ENCODE peak calls at places on chromosome 13, in seven cellular contexts. G, I, T, F, M, L and X are unnamed samples.

GRCh38 chr13:20412761-20413355 is 112.8 kb downstream of the CRYL1 start:
- DNase-seq in I (no peak), L (peak), F (no peak), T (no peak), M (no peak), G (no peak), X (no peak)

GRCh38 chr13:25699056-25699455 is 327.3 kb downstream of the ATP8A2 start:
- DNase-seq in F (no peak), T (no peak), L (no peak), M (no peak), I (no peak), G (no peak), X (no peak)

GRCh38 chr13:77719128-77719527 is 21.6 kb downstream of the SLAIN1 start:
- DNase-seq in G (no peak), M (no peak), T (no peak), F (no peak), I (no peak), L (no peak), X (no peak)

GRCh38 chr13:112170823-112171569 is 104.0 kb downstream of the SOX1 start:
- DNase-seq in I (no peak), G (no peak), T (no peak), M (peak), L (no peak), F (no peak), X (no peak)

GRCh38 chr13:21735621-21736401 is 64.9 kb downstream of the FGF9 start:
- DNase-seq in L (no peak), F (no peak), M (no peak), I (no peak), T (peak), G (no peak), X (peak)

GRCh38 chr13:40613192-40613818 is 53.1 kb downstream of the FOXO1 start:
- DNase-seq in L (no peak), I (peak), T (peak), F (peak), M (no peak), G (no peak), X (no peak)

GRCh38 chr13:59513686-59514085 is 650.0 kb downstream of the DIAPH3 start:
- DNase-seq in M (no peak), T (no peak), L (no peak), G (no peak), F (no peak), I (no peak), X (no peak)

GRCh38 chr13:40794414-40795368 is 5.3 kb downstream of the SLC25A15 start:
- DNase-seq in G (no peak), I (no peak), F (no peak), L (no peak), T (peak), M (no peak), X (no peak)

GRCh38 chr13:44306401-44307192 is 67.0 kb upstream of the SERP2 start:
- DNase-seq in I (no peak), G (no peak), F (peak), L (peak), M (peak), T (no peak), X (peak)

GRCh38 chr13:57527114-57527770 is 104.3 kb upstream of the PCDH17 start:
- DNase-seq in M (no peak), I (no peak), G (no peak), F (no peak), T (no peak), L (no peak), X (no peak)

GRCh38 chr13:88014527-88014926 is 343.4 kb downstream of the SLITRK5 start:
- DNase-seq in L (no peak), I (no peak), T (no peak), M (no peak), F (no peak), G (no peak), X (no peak)
- H3K27ac ChIP-seq in L (no peak), I (no peak), T (no peak), M (no peak), F (no peak), G (no peak), X (no peak)

DNA sequence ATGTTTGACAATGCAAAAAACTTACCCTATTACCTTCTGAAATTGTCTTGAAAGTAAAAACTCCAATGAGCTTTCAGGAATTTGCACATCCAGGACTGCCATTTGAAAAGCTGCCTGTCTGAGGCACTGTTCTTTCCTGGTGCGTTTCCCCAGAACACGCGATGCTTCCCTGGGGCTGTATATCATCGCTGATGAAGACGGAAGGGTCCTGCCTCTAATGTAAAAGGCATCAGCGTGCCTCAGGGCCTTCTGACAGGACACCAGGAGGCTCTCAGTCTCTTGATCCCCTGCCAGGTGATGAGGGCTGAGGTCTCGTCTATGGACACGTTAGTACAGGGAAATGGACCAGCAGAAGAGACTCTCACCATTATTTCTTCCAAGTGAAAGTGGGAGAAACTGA is 296.8 kb downstream of the EFNB2 start:
- DNase-seq in M (no peak), I (no peak), G (no peak), F (no peak), L (no peak), T (no peak), X (no peak)
- TF ChIP-seq CTCF in M (no peak), I (no peak), G (no peak), F (no peak), L (no peak), T (no peak), X (no peak)

DNA sequence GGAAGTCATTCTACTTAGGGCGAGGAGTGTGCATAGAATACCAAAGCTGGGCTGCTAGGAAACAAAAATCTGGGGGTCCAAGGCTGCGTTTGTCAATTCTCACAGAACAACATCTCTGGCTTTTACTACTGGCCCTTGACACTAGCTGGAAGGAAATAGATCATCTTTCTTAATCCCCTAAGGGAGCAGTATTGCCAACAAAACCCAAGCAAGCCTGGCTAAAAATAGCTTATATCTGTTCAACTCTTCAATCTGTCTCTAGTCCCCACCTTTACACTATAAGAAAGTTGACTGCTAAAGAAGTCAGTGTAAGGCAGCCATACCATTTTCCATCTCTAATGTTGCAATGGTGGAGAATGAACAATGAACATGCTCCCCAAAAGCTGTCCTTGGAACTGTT is 107.8 kb upstream of the SPRY2 start:
- DNase-seq in G (no peak), I (no peak), M (no peak), F (no peak), T (no peak), L (no peak), X (no peak)
- H3K4me3 ChIP-seq in G (no peak), I (no peak), M (no peak), F (no peak), T (no peak), L (no peak), X (no peak)

GRCh38 chr13:109568273-109568900 is 218.0 kb downstream of the IRS2 start:
- DNase-seq in F (peak), I (no peak), M (no peak), L (no peak), G (peak), T (no peak), X (no peak)

GRCh38 chr13:109572389-109572788 is 214.0 kb downstream of the IRS2 start:
- DNase-seq in G (no peak), T (no peak), L (no peak), M (no peak), I (no peak), F (no peak), X (no peak)

GRCh38 chr13:109565877-109566276 is 220.5 kb downstream of the IRS2 start:
- DNase-seq in I (no peak), T (no peak), G (no peak), L (no peak), M (no peak), F (no peak), X (no peak)

GRCh38 chr13:109567315-109567714 is 219.1 kb downstream of the IRS2 start:
- DNase-seq in F (no peak), M (no peak), G (no peak), L (no peak), I (no peak), T (no peak), X (no peak)

GRCh38 chr13:109569938-109570711 is 216.3 kb downstream of the IRS2 start:
- DNase-seq in T (no peak), M (no peak), G (no peak), L (no peak), F (no peak), I (no peak), X (no peak)
- H3K27ac ChIP-seq in T (no peak), M (no peak), G (no peak), L (no peak), F (no peak), I (no peak), X (no peak)

DNA sequence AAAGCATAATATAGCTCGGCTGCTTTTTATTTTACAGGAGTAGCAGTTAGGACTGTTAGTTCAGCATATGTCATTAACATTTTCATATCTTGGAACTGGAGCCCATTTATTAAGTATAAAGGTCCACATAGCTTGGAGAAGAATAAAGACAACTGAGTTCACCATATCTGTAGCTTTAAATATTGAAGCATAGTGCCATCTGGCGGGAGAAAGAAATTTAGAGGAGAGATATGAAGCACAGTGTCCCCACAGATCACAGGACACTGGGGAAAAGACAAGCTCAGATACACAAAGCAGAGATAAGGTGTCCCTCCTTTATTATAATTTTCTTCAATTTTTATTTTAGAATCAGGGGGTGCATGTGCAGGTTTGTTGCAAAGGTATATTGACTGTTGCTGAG is 104.7 kb upstream of the FREM2 start:
- DNase-seq in G (peak), T (peak), F (no peak), M (no peak), L (peak), I (no peak), X (no peak)
- TF ChIP-seq CTCF in G (peak), T (peak), F (no peak), M (no peak), L (peak), I (peak), X (peak)

DNA sequence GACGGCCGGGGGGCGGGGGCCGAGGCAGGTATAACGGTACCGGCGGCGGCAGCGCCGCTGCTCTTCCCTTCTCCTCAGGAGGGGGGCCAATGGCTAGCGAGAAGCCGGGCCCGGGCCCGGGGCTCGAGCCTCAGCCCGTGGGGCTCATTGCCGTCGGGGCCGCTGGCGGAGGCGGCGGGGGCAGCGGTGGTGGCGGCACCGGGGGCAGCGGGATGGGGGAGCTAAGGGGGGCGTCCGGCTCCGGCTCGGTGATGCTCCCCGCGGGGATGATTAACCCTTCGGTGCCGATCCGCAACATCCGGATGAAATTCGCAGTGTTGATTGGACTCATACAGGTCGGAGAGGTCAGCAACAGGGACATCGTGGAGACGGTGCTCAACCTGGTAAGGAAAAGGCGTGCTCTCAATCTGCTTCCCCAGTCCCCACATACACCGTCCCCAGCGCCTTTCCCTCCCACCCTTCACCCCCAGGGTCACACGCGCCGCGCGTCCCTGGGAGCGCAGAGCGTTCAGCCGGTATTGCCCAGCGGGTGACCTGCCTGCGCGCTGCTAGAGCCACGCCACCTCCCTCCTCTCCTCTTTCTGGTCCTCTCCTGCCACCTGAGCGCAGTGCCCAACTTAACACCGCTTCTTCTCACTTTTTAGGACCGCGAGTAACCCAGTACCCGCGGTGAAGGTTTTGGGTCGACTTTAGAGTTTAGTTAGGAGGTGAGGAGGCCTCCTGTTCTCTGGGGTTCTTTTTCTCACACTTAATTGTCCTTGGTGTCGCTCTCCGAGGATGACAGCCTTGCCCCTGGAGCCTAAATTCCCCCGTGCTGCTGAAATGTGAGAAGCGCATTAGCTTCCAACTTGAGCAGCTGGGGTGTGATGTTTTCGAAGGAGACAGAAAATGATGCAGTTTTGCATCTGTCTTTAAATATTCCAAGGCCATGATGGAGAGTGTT is 933 bp downstream of the NBEA start:
- DNase-seq in F (peak), L (no peak), M (peak), T (peak), I (peak), G (peak), X (peak)
- H3K4me3 ChIP-seq in F (peak), L (peak), M (peak), T (peak), I (peak), G (peak), X (peak)